ENCODE peak calls at places on chromosomes 13 and 19, in ten cellular contexts. One of them, this sample, is unnamed.

GRCh38 chr19:6238643-6239281 is 41.0 kb downstream of the MLLT1 start:
- DNase-seq in small intestine: no peak
- DNase-seq in lung: no peak
- DNase-seq in colonic mucosa: no peak
- DNase-seq in H1: no peak
- DNase-seq in HCT116: no peak
- DNase-seq in CD4-positive, CD25-positive, alpha-beta regulatory T cell: no peak
- DNase-seq in IMR-90: peak; percentile 34
- DNase-seq in right atrium auricular region: no peak
- DNase-seq in CD4-positive, alpha-beta memory T cell: no peak
- DNase-seq in this sample: no peak

GRCh38 chr13:74273591-74273990 is 139.4 kb upstream of the KLF12 start:
- DNase-seq in H1: no peak
- DNase-seq in IMR-90: no peak
- DNase-seq in colonic mucosa: no peak
- DNase-seq in small intestine: no peak
- DNase-seq in CD4-positive, CD25-positive, alpha-beta regulatory T cell: no peak
- DNase-seq in CD4-positive, alpha-beta memory T cell: no peak
- DNase-seq in lung: no peak
- DNase-seq in HCT116: no peak
- DNase-seq in right atrium auricular region: no peak
- DNase-seq in this sample: no peak

GRCh38 chr13:112968910-112969691 is at the start of gene MCF2L:
- DNase-seq in CD4-positive, CD25-positive, alpha-beta regulatory T cell: peak; percentile 49
- DNase-seq in lung: peak; percentile 41
- DNase-seq in IMR-90: peak; percentile 31
- DNase-seq in right atrium auricular region: no peak
- DNase-seq in H1: peak; percentile 72
- DNase-seq in small intestine: peak; percentile 48
- DNase-seq in CD4-positive, alpha-beta memory T cell: peak; percentile 71
- DNase-seq in colonic mucosa: peak; percentile 63
- DNase-seq in HCT116: no peak
- DNase-seq in this sample: no peak

GRCh38 chr13:94433055-94433947 is 46.2 kb downstream of the DCT start:
- DNase-seq in CD4-positive, CD25-positive, alpha-beta regulatory T cell: no peak
- DNase-seq in HCT116: no peak
- DNase-seq in IMR-90: no peak
- DNase-seq in colonic mucosa: no peak
- DNase-seq in CD4-positive, alpha-beta memory T cell: no peak
- DNase-seq in lung: no peak
- DNase-seq in right atrium auricular region: no peak
- DNase-seq in H1: peak; percentile 46
- DNase-seq in small intestine: peak; percentile 22
- DNase-seq in this sample: no peak

GRCh38 chr13:28059214-28059613 is 41.2 kb downstream of the FLT3 start:
- DNase-seq in CD4-positive, CD25-positive, alpha-beta regulatory T cell: no peak
- DNase-seq in H1: peak; percentile 73
- DNase-seq in CD4-positive, alpha-beta memory T cell: peak; percentile 22
- DNase-seq in right atrium auricular region: no peak
- DNase-seq in IMR-90: peak; percentile 15
- DNase-seq in small intestine: peak; percentile 39
- DNase-seq in lung: no peak
- DNase-seq in colonic mucosa: peak; percentile 57
- DNase-seq in HCT116: peak; percentile 43
- DNase-seq in this sample: no peak

GRCh38 chr13:94620286-94620896 is 18.7 kb downstream of the GPR180 start:
- DNase-seq in colonic mucosa: no peak
- DNase-seq in H1: no peak
- DNase-seq in small intestine: peak; percentile 53
- DNase-seq in HCT116: peak; percentile 15
- DNase-seq in IMR-90: peak; percentile 41
- DNase-seq in right atrium auricular region: no peak
- DNase-seq in CD4-positive, CD25-positive, alpha-beta regulatory T cell: no peak
- DNase-seq in CD4-positive, alpha-beta memory T cell: no peak
- DNase-seq in lung: no peak
- DNase-seq in this sample: no peak

GRCh38 chr19:8697671-8698432 is 743 bp downstream of the ACTL9 start:
- DNase-seq in HCT116: no peak
- DNase-seq in lung: no peak
- DNase-seq in colonic mucosa: no peak
- DNase-seq in H1: peak; percentile 65
- DNase-seq in CD4-positive, alpha-beta memory T cell: no peak
- DNase-seq in small intestine: no peak
- DNase-seq in IMR-90: no peak
- DNase-seq in CD4-positive, CD25-positive, alpha-beta regulatory T cell: no peak
- DNase-seq in right atrium auricular region: no peak
- DNase-seq in this sample: peak; percentile 82

GRCh38 chr13:66886248-66886647 is 343.9 kb downstream of the PCDH9 start:
- DNase-seq in CD4-positive, alpha-beta memory T cell: no peak
- DNase-seq in IMR-90: no peak
- DNase-seq in H1: no peak
- DNase-seq in HCT116: no peak
- DNase-seq in CD4-positive, CD25-positive, alpha-beta regulatory T cell: no peak
- DNase-seq in small intestine: no peak
- DNase-seq in lung: no peak
- DNase-seq in colonic mucosa: no peak
- DNase-seq in right atrium auricular region: no peak
- DNase-seq in this sample: no peak

GRCh38 chr19:34399886-34400285 is 4.3 kb upstream of the PDCD2L start:
- DNase-seq in colonic mucosa: no peak
- DNase-seq in lung: no peak
- DNase-seq in CD4-positive, CD25-positive, alpha-beta regulatory T cell: no peak
- DNase-seq in small intestine: no peak
- DNase-seq in right atrium auricular region: no peak
- DNase-seq in HCT116: no peak
- DNase-seq in CD4-positive, alpha-beta memory T cell: no peak
- DNase-seq in IMR-90: no peak
- DNase-seq in H1: no peak
- DNase-seq in this sample: no peak

GRCh38 chr19:15539638-15540037 is 31.3 kb downstream of the CYP4F22 start:
- DNase-seq in small intestine: no peak
- DNase-seq in lung: no peak
- DNase-seq in right atrium auricular region: no peak
- DNase-seq in H1: no peak
- DNase-seq in CD4-positive, CD25-positive, alpha-beta regulatory T cell: no peak
- DNase-seq in CD4-positive, alpha-beta memory T cell: no peak
- DNase-seq in IMR-90: no peak
- DNase-seq in HCT116: no peak
- DNase-seq in colonic mucosa: no peak
- DNase-seq in this sample: no peak

GRCh38 chr19:15538774-15539173 is 30.4 kb downstream of the CYP4F22 start:
- DNase-seq in HCT116: no peak
- DNase-seq in lung: no peak
- DNase-seq in H1: no peak
- DNase-seq in IMR-90: peak; percentile 4
- DNase-seq in colonic mucosa: no peak
- DNase-seq in small intestine: no peak
- DNase-seq in right atrium auricular region: no peak
- DNase-seq in CD4-positive, alpha-beta memory T cell: no peak
- DNase-seq in CD4-positive, CD25-positive, alpha-beta regulatory T cell: no peak
- DNase-seq in this sample: no peak

GRCh38 chr19:15536350-15536749 is 28.0 kb downstream of the CYP4F22 start:
- DNase-seq in HCT116: no peak
- DNase-seq in small intestine: no peak
- DNase-seq in CD4-positive, CD25-positive, alpha-beta regulatory T cell: no peak
- DNase-seq in H1: no peak
- DNase-seq in colonic mucosa: no peak
- DNase-seq in CD4-positive, alpha-beta memory T cell: no peak
- DNase-seq in right atrium auricular region: no peak
- DNase-seq in lung: no peak
- DNase-seq in IMR-90: no peak
- DNase-seq in this sample: no peak

GRCh38 chr19:15532779-15533521 is 24.6 kb downstream of the CYP4F22 start:
- DNase-seq in CD4-positive, alpha-beta memory T cell: no peak
- DNase-seq in right atrium auricular region: no peak
- DNase-seq in IMR-90: no peak
- DNase-seq in HCT116: peak; percentile 49
- DNase-seq in colonic mucosa: no peak
- DNase-seq in CD4-positive, CD25-positive, alpha-beta regulatory T cell: no peak
- DNase-seq in H1: no peak
- DNase-seq in lung: no peak
- DNase-seq in small intestine: no peak
- DNase-seq in this sample: no peak

GRCh38 chr19:15534957-15535864 is 26.9 kb downstream of the CYP4F22 start:
- DNase-seq in colonic mucosa: no peak
- DNase-seq in lung: no peak
- DNase-seq in small intestine: no peak
- DNase-seq in right atrium auricular region: no peak
- DNase-seq in CD4-positive, CD25-positive, alpha-beta regulatory T cell: no peak
- DNase-seq in HCT116: no peak
- DNase-seq in CD4-positive, alpha-beta memory T cell: no peak
- DNase-seq in IMR-90: no peak
- DNase-seq in H1: no peak
- DNase-seq in this sample: no peak
- H3K9me3 ChIP-seq in colonic mucosa: no peaks in the 10 kb centered on the region
- H3K9me3 ChIP-seq in lung: no peaks in the 10 kb centered on the region
- H3K9me3 ChIP-seq in small intestine: no peaks in the 10 kb centered on the region
- H3K9me3 ChIP-seq in right atrium auricular region: no peaks in the 10 kb centered on the region
- H3K9me3 ChIP-seq in CD4-positive, CD25-positive, alpha-beta regulatory T cell: no peaks in the 10 kb centered on the region
- H3K9me3 ChIP-seq in HCT116: no peaks in the 10 kb centered on the region
- H3K9me3 ChIP-seq in CD4-positive, alpha-beta memory T cell: no peaks in the 10 kb centered on the region
- H3K9me3 ChIP-seq in IMR-90: peaks cover 2% of the 10 kb centered on the region
- H3K9me3 ChIP-seq in H1: peaks cover 69% of the 10 kb centered on the region
- H3K9me3 ChIP-seq in this sample: no peaks in the 10 kb centered on the region

GRCh38 chr19:36483653-36484052 is 5.7 kb downstream of the ZNF566 start:
- DNase-seq in H1: no peak
- DNase-seq in right atrium auricular region: no peak
- DNase-seq in IMR-90: no peak
- DNase-seq in HCT116: no peak
- DNase-seq in CD4-positive, CD25-positive, alpha-beta regulatory T cell: no peak
- DNase-seq in lung: no peak
- DNase-seq in colonic mucosa: no peak
- DNase-seq in CD4-positive, alpha-beta memory T cell: no peak
- DNase-seq in small intestine: no peak
- DNase-seq in this sample: no peak
- H3K9me3 ChIP-seq in H1: no peaks in the 10 kb centered on the region
- H3K9me3 ChIP-seq in right atrium auricular region: no peaks in the 10 kb centered on the region
- H3K9me3 ChIP-seq in IMR-90: peaks cover 3% of the 10 kb centered on the region
- H3K9me3 ChIP-seq in HCT116: peaks cover 2% of the 10 kb centered on the region
- H3K9me3 ChIP-seq in CD4-positive, CD25-positive, alpha-beta regulatory T cell: peaks cover 30% of the 10 kb centered on the region
- H3K9me3 ChIP-seq in lung: no peaks in the 10 kb centered on the region
- H3K9me3 ChIP-seq in colonic mucosa: no peaks in the 10 kb centered on the region
- H3K9me3 ChIP-seq in CD4-positive, alpha-beta memory T cell: no peaks in the 10 kb centered on the region
- H3K9me3 ChIP-seq in small intestine: no peaks in the 10 kb centered on the region
- H3K9me3 ChIP-seq in this sample: no peaks in the 10 kb centered on the region

GRCh38 chr13:61916483-61916882 is 500.8 kb upstream of the PCDH20 start:
- DNase-seq in HCT116: no peak
- DNase-seq in CD4-positive, CD25-positive, alpha-beta regulatory T cell: no peak
- DNase-seq in colonic mucosa: no peak
- DNase-seq in lung: no peak
- DNase-seq in right atrium auricular region: no peak
- DNase-seq in IMR-90: no peak
- DNase-seq in H1: no peak
- DNase-seq in small intestine: no peak
- DNase-seq in CD4-positive, alpha-beta memory T cell: no peak
- DNase-seq in this sample: no peak
- H3K9me3 ChIP-seq in HCT116: no peaks in the 10 kb centered on the region
- H3K9me3 ChIP-seq in CD4-positive, CD25-positive, alpha-beta regulatory T cell: no peaks in the 10 kb centered on the region
- H3K9me3 ChIP-seq in colonic mucosa: no peaks in the 10 kb centered on the region
- H3K9me3 ChIP-seq in lung: no peaks in the 10 kb centered on the region
- H3K9me3 ChIP-seq in right atrium auricular region: no peaks in the 10 kb centered on the region
- H3K9me3 ChIP-seq in IMR-90: peaks cover 1% of the 10 kb centered on the region
- H3K9me3 ChIP-seq in H1: no peaks in the 10 kb centered on the region
- H3K9me3 ChIP-seq in small intestine: no peaks in the 10 kb centered on the region
- H3K9me3 ChIP-seq in CD4-positive, alpha-beta memory T cell: no peaks in the 10 kb centered on the region
- H3K9me3 ChIP-seq in this sample: no peaks in the 10 kb centered on the region

GRCh38 chr19:58063712-58064111 is 4.6 kb downstream of the ZNF135 start:
- DNase-seq in small intestine: no peak
- DNase-seq in IMR-90: no peak
- DNase-seq in lung: no peak
- DNase-seq in CD4-positive, alpha-beta memory T cell: no peak
- DNase-seq in right atrium auricular region: no peak
- DNase-seq in HCT116: no peak
- DNase-seq in colonic mucosa: no peak
- DNase-seq in CD4-positive, CD25-positive, alpha-beta regulatory T cell: no peak
- DNase-seq in H1: no peak
- DNase-seq in this sample: no peak
- H3K9me3 ChIP-seq in small intestine: peaks cover 3% of the 10 kb centered on the region
- H3K9me3 ChIP-seq in IMR-90: peaks cover 71% of the 10 kb centered on the region
- H3K9me3 ChIP-seq in lung: peaks cover 9% of the 10 kb centered on the region
- H3K9me3 ChIP-seq in CD4-positive, alpha-beta memory T cell: peaks cover 31% of the 10 kb centered on the region
- H3K9me3 ChIP-seq in right atrium auricular region: peaks cover 31% of the 10 kb centered on the region
- H3K9me3 ChIP-seq in HCT116: peaks cover 25% of the 10 kb centered on the region
- H3K9me3 ChIP-seq in colonic mucosa: peaks cover 5% of the 10 kb centered on the region
- H3K9me3 ChIP-seq in CD4-positive, CD25-positive, alpha-beta regulatory T cell: peaks cover 38% of the 10 kb centered on the region
- H3K9me3 ChIP-seq in H1: peaks cover 45% of the 10 kb centered on the region
- H3K9me3 ChIP-seq in this sample: peaks cover 30% of the 10 kb centered on the region

DNA sequence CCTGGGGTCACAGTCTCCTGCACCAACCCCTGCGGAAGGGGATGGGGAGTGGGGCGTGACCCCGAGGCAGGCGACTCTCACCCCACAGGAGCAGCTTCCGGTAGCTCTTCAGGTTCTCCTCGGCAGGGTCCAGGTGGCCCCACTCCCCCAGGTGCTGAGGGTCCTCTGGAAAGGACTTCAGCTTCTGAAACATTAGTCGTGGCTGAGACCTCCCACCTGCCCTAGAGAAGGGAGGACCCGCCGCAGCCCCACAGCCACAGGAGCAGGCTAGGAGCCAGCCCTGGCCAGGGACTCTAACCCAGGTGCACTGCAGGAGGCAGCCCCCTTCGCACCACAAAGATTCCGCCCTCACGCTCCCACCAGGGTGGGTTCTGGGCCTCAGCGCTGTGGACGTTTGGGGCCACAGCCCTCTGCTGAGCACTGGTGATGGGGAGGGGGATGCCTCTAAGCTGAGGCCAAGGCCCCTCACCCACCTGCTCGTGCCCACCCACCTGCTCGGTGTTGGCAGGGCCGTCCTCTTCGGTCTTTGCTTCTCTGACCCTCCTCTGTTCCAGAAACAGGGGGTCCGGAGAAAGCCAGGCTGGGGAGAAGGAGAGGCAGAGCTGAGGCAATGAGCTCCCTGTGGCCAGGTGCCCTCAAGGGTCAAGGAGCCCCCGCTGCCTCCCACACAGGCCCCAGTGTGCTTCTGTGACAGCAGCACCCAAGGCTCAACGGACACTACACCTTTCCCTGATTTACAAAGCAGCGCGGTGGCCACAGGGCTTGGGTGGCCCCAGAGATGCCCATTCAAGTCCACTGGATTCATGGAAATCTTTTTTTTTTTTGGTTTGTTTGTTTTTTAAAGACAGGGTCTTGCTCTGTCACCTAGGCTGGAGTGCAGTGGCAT is 11.0 kb downstream of the ZSCAN18 start:
- DNase-seq in IMR-90: no peak
- DNase-seq in CD4-positive, CD25-positive, alpha-beta regulatory T cell: no peak
- DNase-seq in colonic mucosa: no peak
- DNase-seq in right atrium auricular region: no peak
- DNase-seq in small intestine: no peak
- DNase-seq in lung: no peak
- DNase-seq in CD4-positive, alpha-beta memory T cell: no peak
- DNase-seq in H1: no peak
- DNase-seq in HCT116: no peak
- DNase-seq in this sample: no peak
- H3K9me3 ChIP-seq in IMR-90: peaks cover 85% of the 10 kb centered on the region
- H3K9me3 ChIP-seq in CD4-positive, CD25-positive, alpha-beta regulatory T cell: peaks cover 16% of the 10 kb centered on the region
- H3K9me3 ChIP-seq in colonic mucosa: no peaks in the 10 kb centered on the region
- H3K9me3 ChIP-seq in right atrium auricular region: peaks cover 8% of the 10 kb centered on the region
- H3K9me3 ChIP-seq in small intestine: peaks cover 9% of the 10 kb centered on the region
- H3K9me3 ChIP-seq in lung: no peaks in the 10 kb centered on the region
- H3K9me3 ChIP-seq in CD4-positive, alpha-beta memory T cell: peaks cover 30% of the 10 kb centered on the region
- H3K9me3 ChIP-seq in H1: no peaks in the 10 kb centered on the region
- H3K9me3 ChIP-seq in HCT116: peaks cover 16% of the 10 kb centered on the region
- H3K9me3 ChIP-seq in this sample: peaks cover 13% of the 10 kb centered on the region